ENCODE peak calls at places on chromosomes 13 and 19, in eight cellular contexts. One of them, this sample, is unnamed.

GRCh38 chr19:8517551-8518442 is 3.8 kb upstream of the ZNF414 start:
- DNase-seq in omental fat pad: no peak
- DNase-seq in heart left ventricle: no peak
- DNase-seq in transverse colon: no peak
- DNase-seq in PC-3: no peak
- DNase-seq in cardiac fibroblast: peak
- DNase-seq in nephron progenitor cell: no peak
- DNase-seq in RWPE1: no peak
- DNase-seq in this sample: no peak

GRCh38 chr13:110455444-110455843 is 106.1 kb downstream of the RAB20 start:
- DNase-seq in omental fat pad: no peak
- DNase-seq in heart left ventricle: no peak
- DNase-seq in transverse colon: no peak
- DNase-seq in PC-3: no peak
- DNase-seq in cardiac fibroblast: no peak
- DNase-seq in nephron progenitor cell: no peak
- DNase-seq in RWPE1: no peak
- DNase-seq in this sample: no peak

GRCh38 chr13:60654405-60654804 is 257.4 kb downstream of the TDRD3 start:
- DNase-seq in omental fat pad: no peak
- DNase-seq in heart left ventricle: peak
- DNase-seq in transverse colon: no peak
- DNase-seq in PC-3: peak
- DNase-seq in cardiac fibroblast: peak
- DNase-seq in nephron progenitor cell: peak
- DNase-seq in RWPE1: peak
- DNase-seq in this sample: peak

GRCh38 chr19:14059093-14059480 is 2.8 kb downstream of the PALM3 start:
- DNase-seq in omental fat pad: no peak
- DNase-seq in heart left ventricle: no peak
- DNase-seq in transverse colon: peak
- DNase-seq in PC-3: no peak
- DNase-seq in cardiac fibroblast: no peak
- DNase-seq in nephron progenitor cell: peak
- DNase-seq in RWPE1: no peak
- DNase-seq in this sample: no peak

GRCh38 chr19:13492128-13492527 is 14.2 kb downstream of the CACNA1A start:
- DNase-seq in omental fat pad: no peak
- DNase-seq in heart left ventricle: no peak
- DNase-seq in transverse colon: no peak
- DNase-seq in PC-3: peak
- DNase-seq in cardiac fibroblast: peak
- DNase-seq in nephron progenitor cell: no peak
- DNase-seq in RWPE1: no peak
- DNase-seq in this sample: peak

GRCh38 chr13:50129065-50129922 is 114.0 kb downstream of the KCNRG start:
- DNase-seq in omental fat pad: no peak
- DNase-seq in heart left ventricle: no peak
- DNase-seq in transverse colon: no peak
- DNase-seq in PC-3: no peak
- DNase-seq in cardiac fibroblast: peak
- DNase-seq in nephron progenitor cell: peak
- DNase-seq in RWPE1: no peak
- DNase-seq in this sample: no peak

GRCh38 chr19:13987101-13987890 is 18.8 kb downstream of the RFX1 start:
- DNase-seq in omental fat pad: no peak
- DNase-seq in heart left ventricle: peak
- DNase-seq in transverse colon: no peak
- DNase-seq in PC-3: no peak
- DNase-seq in cardiac fibroblast: no peak
- DNase-seq in nephron progenitor cell: peak
- DNase-seq in RWPE1: no peak
- DNase-seq in this sample: no peak

GRCh38 chr19:4908781-4909171 is 525 bp upstream of the UHRF1 start:
- DNase-seq in omental fat pad: no peak
- DNase-seq in heart left ventricle: no peak
- DNase-seq in transverse colon: no peak
- DNase-seq in PC-3: no peak
- DNase-seq in cardiac fibroblast: no peak
- DNase-seq in nephron progenitor cell: peak
- DNase-seq in RWPE1: no peak
- DNase-seq in this sample: no peak

GRCh38 chr13:51158923-51159322 is 47.8 kb upstream of the C13orf42 start:
- DNase-seq in omental fat pad: no peak
- DNase-seq in heart left ventricle: no peak
- DNase-seq in transverse colon: no peak
- DNase-seq in PC-3: no peak
- DNase-seq in cardiac fibroblast: peak
- DNase-seq in nephron progenitor cell: no peak
- DNase-seq in RWPE1: no peak
- DNase-seq in this sample: no peak

DNA sequence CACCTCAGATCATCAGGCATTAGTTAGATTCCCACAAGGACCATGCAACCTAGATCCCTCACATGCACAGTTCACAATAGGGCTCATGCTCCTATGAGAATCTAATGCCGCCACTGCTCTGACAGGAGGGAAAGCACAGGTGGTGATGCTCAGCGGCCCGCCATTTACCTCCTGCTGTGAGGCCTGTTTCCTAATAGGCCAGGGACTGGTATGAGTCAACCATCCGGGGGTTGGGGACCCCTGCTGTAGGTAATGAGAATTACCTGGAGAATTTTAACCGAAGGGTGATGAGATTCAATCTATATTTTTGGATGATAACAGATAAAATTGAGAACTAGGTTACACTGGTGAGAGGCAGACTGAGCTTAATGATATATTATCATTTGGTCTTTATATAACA is 101.4 kb downstream of the LACC1 start:
- DNase-seq in omental fat pad: no peak
- DNase-seq in heart left ventricle: no peak
- DNase-seq in transverse colon: no peak
- DNase-seq in PC-3: no peak
- DNase-seq in cardiac fibroblast: no peak
- DNase-seq in nephron progenitor cell: no peak
- DNase-seq in RWPE1: no peak
- DNase-seq in this sample: no peak
- TF ChIP-seq CTCF in omental fat pad: no peak
- TF ChIP-seq CTCF in heart left ventricle: no peak
- TF ChIP-seq CTCF in transverse colon: no peak
- TF ChIP-seq CTCF in PC-3: no peak
- TF ChIP-seq CTCF in cardiac fibroblast: no peak
- TF ChIP-seq CTCF in nephron progenitor cell: no peak
- TF ChIP-seq CTCF in RWPE1: no peak
- TF ChIP-seq CTCF in this sample: no peak

DNA sequence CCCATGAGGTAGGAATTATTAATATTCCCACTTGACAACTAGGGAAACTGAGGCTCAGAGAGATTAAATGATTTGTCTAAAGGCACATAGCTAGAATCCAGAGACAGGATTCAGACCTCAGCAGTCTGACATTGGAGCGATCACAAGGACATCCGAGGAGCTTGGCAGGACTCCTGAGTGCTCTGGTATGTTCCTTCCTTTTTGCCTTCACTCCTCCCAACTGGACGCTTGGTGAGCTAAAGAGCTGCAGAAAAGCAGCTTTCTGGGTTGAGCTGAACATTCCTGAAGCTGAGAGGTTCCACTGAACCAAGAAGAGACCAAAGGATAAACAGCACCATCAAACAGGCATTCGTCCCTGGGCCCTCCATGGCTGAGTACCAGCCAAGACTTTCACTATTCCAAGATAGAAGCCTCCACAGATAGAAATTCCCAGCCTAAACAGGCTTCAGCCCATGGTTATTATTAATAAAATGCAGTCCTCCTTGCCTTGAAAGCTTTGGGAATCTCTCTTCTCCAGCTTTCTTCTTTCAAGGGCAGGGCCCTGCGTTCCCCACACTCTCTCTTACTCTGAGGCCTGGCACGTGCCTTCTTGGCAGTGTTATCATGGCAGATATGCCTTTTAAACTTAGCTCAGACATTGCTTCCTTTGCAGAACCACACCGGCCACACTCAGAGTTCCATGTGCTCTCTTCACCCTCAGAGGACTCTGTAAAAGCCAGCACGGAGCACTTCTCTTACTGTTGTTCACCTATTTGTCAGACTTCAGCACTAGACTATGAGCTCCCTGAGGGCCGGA is 97.1 kb downstream of the CYSLTR2 start:
- DNase-seq in omental fat pad: no peak
- DNase-seq in heart left ventricle: peak
- DNase-seq in transverse colon: peak
- DNase-seq in PC-3: no peak
- DNase-seq in cardiac fibroblast: peak
- DNase-seq in nephron progenitor cell: no peak
- DNase-seq in RWPE1: no peak
- DNase-seq in this sample: peak
- TF ChIP-seq CTCF in omental fat pad: no peak
- TF ChIP-seq CTCF in heart left ventricle: peak
- TF ChIP-seq CTCF in transverse colon: peak
- TF ChIP-seq CTCF in PC-3: no peak
- TF ChIP-seq CTCF in cardiac fibroblast: peak
- TF ChIP-seq CTCF in nephron progenitor cell: no peak
- TF ChIP-seq CTCF in RWPE1: no peak
- TF ChIP-seq CTCF in this sample: no peak

DNA sequence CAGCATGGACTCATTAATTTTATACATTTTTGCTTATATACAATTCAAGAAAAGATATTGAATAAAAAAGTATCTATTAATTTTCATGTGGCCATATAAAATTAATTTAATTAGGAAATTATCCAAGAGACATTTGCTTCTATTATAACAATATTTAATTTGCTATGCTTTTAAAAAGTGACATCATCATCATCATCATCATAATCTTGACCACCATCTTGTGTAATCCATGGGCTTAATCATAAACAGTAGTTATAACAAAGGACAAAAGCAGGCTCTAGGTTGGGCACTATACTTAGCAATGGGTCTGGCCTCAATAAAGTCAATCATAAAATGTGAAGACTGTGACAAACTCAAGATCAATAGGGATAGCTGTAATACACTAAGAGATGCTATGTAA is 1031.6 kb downstream of the SLITRK1 start:
- DNase-seq in omental fat pad: no peak
- DNase-seq in heart left ventricle: no peak
- DNase-seq in transverse colon: no peak
- DNase-seq in PC-3: no peak
- DNase-seq in cardiac fibroblast: no peak
- DNase-seq in nephron progenitor cell: no peak
- DNase-seq in RWPE1: no peak
- DNase-seq in this sample: no peak
- TF ChIP-seq CTCF in omental fat pad: no peak
- TF ChIP-seq CTCF in heart left ventricle: no peak
- TF ChIP-seq CTCF in transverse colon: no peak
- TF ChIP-seq CTCF in PC-3: no peak
- TF ChIP-seq CTCF in cardiac fibroblast: no peak
- TF ChIP-seq CTCF in nephron progenitor cell: no peak
- TF ChIP-seq CTCF in RWPE1: no peak
- TF ChIP-seq CTCF in this sample: no peak

GRCh38 chr13:94121686-94122085 is 357.8 kb downstream of the DCT start:
- DNase-seq in omental fat pad: no peak
- DNase-seq in heart left ventricle: no peak
- DNase-seq in transverse colon: no peak
- DNase-seq in PC-3: peak
- DNase-seq in cardiac fibroblast: peak
- DNase-seq in nephron progenitor cell: no peak
- DNase-seq in RWPE1: no peak
- DNase-seq in this sample: peak
- TF ChIP-seq CTCF in omental fat pad: no peak
- TF ChIP-seq CTCF in heart left ventricle: no peak
- TF ChIP-seq CTCF in transverse colon: no peak
- TF ChIP-seq CTCF in PC-3: no peak
- TF ChIP-seq CTCF in cardiac fibroblast: no peak
- TF ChIP-seq CTCF in nephron progenitor cell: no peak
- TF ChIP-seq CTCF in RWPE1: no peak
- TF ChIP-seq CTCF in this sample: no peak

DNA sequence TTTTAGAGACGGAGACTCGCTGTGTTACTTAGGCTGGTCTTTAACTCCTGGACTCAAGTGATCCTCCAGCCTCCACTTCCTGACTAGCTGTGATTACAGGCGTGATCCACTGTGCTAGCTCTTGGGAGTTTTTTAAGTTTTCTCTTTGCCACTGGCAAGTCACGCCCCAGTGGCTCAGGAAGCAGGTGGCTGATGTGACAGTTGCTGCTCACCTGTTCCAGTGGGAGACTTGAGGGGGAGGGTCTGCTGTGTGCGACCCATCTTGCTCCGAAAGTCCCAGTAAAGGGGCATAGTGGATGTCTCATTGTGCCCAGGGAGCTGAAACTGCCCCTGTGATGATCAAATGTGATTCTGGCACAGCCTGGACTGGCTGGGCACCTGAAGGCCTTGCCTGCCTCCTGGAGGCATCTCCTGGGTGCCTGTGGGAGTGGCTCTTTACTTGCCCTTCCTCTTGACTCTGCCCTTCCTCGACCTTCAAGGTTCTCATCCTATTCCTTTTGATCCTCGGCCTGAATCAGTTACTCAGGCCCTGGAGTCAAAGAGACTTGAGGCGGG is 7.8 kb downstream of the SMARCA4 start:
- DNase-seq in omental fat pad: no peak
- DNase-seq in heart left ventricle: no peak
- DNase-seq in transverse colon: peak
- DNase-seq in PC-3: no peak
- DNase-seq in cardiac fibroblast: no peak
- DNase-seq in nephron progenitor cell: no peak
- DNase-seq in RWPE1: no peak
- DNase-seq in this sample: no peak
- TF ChIP-seq CTCF in omental fat pad: no peak
- TF ChIP-seq CTCF in heart left ventricle: no peak
- TF ChIP-seq CTCF in transverse colon: peak
- TF ChIP-seq CTCF in PC-3: peak
- TF ChIP-seq CTCF in cardiac fibroblast: no peak
- TF ChIP-seq CTCF in nephron progenitor cell: no peak
- TF ChIP-seq CTCF in RWPE1: no peak
- TF ChIP-seq CTCF in this sample: no peak

This sample was measured in astrocyte of the spinal cord.